ENCODE peak calls at places on chromosome 22, in four cellular contexts. G is fibroblast of mammary gland, N is nephron progenitor cell, B is epithelial cell of esophagus. J is an unnamed sample.

GRCh38 chr22:27063841-27064240 is 406.5 kb downstream of the MIAT start:
- DNase-seq in G (no peak), N (no peak), B (no peak), J (no peak)

GRCh38 chr22:20194681-20195593 is 44.1 kb upstream of the CCDC188 start:
- DNase-seq in G (no peak), N (no peak), B (no peak), J (no peak)

GRCh38 chr22:21641417-21641794 is 696 bp upstream of the SDF2L1 start:
- DNase-seq in G (peak; percentile 58), N (peak; percentile 51), B (peak; percentile 39), J (peak; percentile 51)

GRCh38 chr22:26707581-26707980 is 50.2 kb downstream of the MIAT start:
- DNase-seq in G (no peak), N (no peak), B (peak; percentile 72), J (no peak)

GRCh38 chr22:48474881-48475280 is 1352.8 kb downstream of the BRD1 start:
- DNase-seq in G (no peak), N (no peak), B (no peak), J (no peak)

GRCh38 chr22:30694171-30694637 is 470 bp upstream of the OSBP2 start:
- DNase-seq in G (peak; percentile 28), N (peak; percentile 63), B (peak; percentile 43), J (no peak)

GRCh38 chr22:41377846-41378245 is 3.9 kb upstream of the TEF start:
- DNase-seq in G (no peak), N (no peak), B (no peak), J (no peak)

GRCh38 chr22:16783930-16784354 is 41.3 kb downstream of the XKR3 start:
- DNase-seq in G (peak; percentile 24), N (no peak), B (no peak), J (no peak)

GRCh38 chr22:30251661-30252226 is 5.2 kb upstream of the LIF start:
- DNase-seq in G (peak; percentile 64), N (no peak), B (peak; percentile 62), J (peak; percentile 56)

GRCh38 chr22:47294222-47294532 is 531.7 kb downstream of the TBC1D22A start:
- DNase-seq in G (peak; percentile 89), N (no peak), B (no peak), J (peak; percentile 32)

GRCh38 chr22:19940536-19941364 is 822 bp upstream of the COMT start:
- DNase-seq in G (no peak), N (no peak), B (no peak), J (no peak)

GRCh38 chr22:31089101-31090100 is 8.3 kb downstream of the SMTN start:
- DNase-seq in G (peak; percentile 49), N (peak; percentile 65), B (no peak), J (no peak)

GRCh38 chr22:28146401-28147304 is 227.6 kb upstream of the PITPNB start:
- DNase-seq in G (peak; percentile 9), N (no peak), B (no peak), J (no peak)

GRCh38 chr22:21727159-21727558 is 8.4 kb downstream of the YPEL1 start:
- DNase-seq in G (no peak), N (no peak), B (no peak), J (no peak)

GRCh38 chr22:31102441-31103081 is 4.8 kb downstream of the SELENOM start:
- DNase-seq in G (peak; percentile 96), N (no peak), B (peak; percentile 80), J (peak; percentile 97)

GRCh38 chr22:47080100-47080499 is 317.6 kb downstream of the TBC1D22A start:
- DNase-seq in G (no peak), N (no peak), B (no peak), J (no peak)

GRCh38 chr22:47029244-47030001 is 267.0 kb downstream of the TBC1D22A start:
- DNase-seq in G (no peak), N (no peak), B (no peak), J (no peak)

GRCh38 chr22:41445171-41446056 is 1.2 kb downstream of the TOB2 start:
- DNase-seq in G (no peak), N (peak; percentile 23), B (peak; percentile 30), J (no peak)

GRCh38 chr22:34416321-34416900 is 496.1 kb upstream of the LARGE1 start:
- DNase-seq in G (no peak), N (no peak), B (no peak), J (no peak)

GRCh38 chr22:25956801-25957200 is 212.5 kb upstream of the SEZ6L start:
- DNase-seq in G (no peak), N (no peak), B (no peak), J (no peak)

GRCh38 chr22:48494256-48494967 is 1333.3 kb downstream of the BRD1 start:
- DNase-seq in G (no peak), N (no peak), B (no peak), J (no peak)

GRCh38 chr22:41619979-41620645 is 731 bp downstream of the DESI1 start:
- DNase-seq in G (no peak), N (peak; percentile 58), B (peak; percentile 28), J (no peak)

GRCh38 chr22:30340911-30341685 is 14.4 kb upstream of the TBC1D10A start:
- DNase-seq in G (no peak), N (no peak), B (no peak), J (no peak)

GRCh38 chr22:48424201-48424627 is 1403.5 kb downstream of the BRD1 start:
- DNase-seq in G (no peak), N (no peak), B (no peak), J (no peak)

GRCh38 chr22:19466126-19466716 is 12.8 kb downstream of the UFD1 start:
- DNase-seq in G (no peak), N (no peak), B (no peak), J (no peak)

GRCh38 chr22:46763051-46763705 is 728 bp downstream of the TBC1D22A start:
- DNase-seq in G (peak; percentile 20), N (no peak), B (no peak), J (no peak)

GRCh38 chr22:19430890-19431541 is 517 bp downstream of the HIRA start:
- DNase-seq in G (peak; percentile 25), N (no peak), B (peak; percentile 22), J (peak; percentile 14)

GRCh38 chr22:47388331-47388730 is 625.9 kb downstream of the TBC1D22A start:
- DNase-seq in G (no peak), N (no peak), B (no peak), J (no peak)

GRCh38 chr22:31244044-31244942 is 32.2 kb downstream of the LIMK2 start:
- DNase-seq in G (peak; percentile 61), N (peak; percentile 65), B (peak; percentile 81), J (peak; percentile 63)

GRCh38 chr22:45195616-45196015 is 31.9 kb downstream of the NUP50 start:
- DNase-seq in G (no peak), N (no peak), B (no peak), J (no peak)

GRCh38 chr22:45194686-45195085 is 31.0 kb downstream of the NUP50 start:
- DNase-seq in G (no peak), N (no peak), B (no peak), J (no peak)

GRCh38 chr22:45196308-45196707 is 32.6 kb downstream of the NUP50 start:
- DNase-seq in G (no peak), N (no peak), B (no peak), J (no peak)

GRCh38 chr22:45190473-45190872 is 26.7 kb downstream of the NUP50 start:
- DNase-seq in G (no peak), N (no peak), B (no peak), J (no peak)

DNA sequence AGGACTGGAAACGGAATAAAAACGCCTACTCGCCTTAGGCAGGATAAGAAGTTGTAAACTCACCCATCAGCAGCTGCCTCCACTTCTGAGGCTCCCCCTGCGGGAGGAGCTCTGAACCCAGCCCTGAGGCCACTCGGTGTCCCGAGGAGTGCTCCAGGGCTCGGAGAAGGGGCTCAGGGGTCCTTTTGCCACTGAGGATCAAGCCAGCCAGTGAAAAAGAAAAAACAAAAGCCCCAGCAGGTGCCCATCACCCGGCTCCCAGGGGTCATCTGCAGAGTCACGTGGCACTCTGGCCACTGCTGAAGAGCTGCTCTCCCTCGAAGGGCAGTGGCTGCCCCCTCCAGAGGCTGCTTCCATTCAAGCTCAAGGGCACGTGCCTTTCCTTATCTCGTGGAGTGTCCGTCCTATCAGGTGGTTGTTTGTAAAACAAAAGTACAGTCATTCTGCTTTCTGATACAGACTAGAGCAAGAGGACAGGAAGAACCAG is 29.0 kb downstream of the NUP50 start:
- DNase-seq in G (no peak), N (no peak), B (no peak), J (no peak)
- TF ChIP-seq CTCF in G (peak; percentile 6), N (no peak), B (no peak), J (peak; percentile 7)

GRCh38 chr22:36757608-36758220 is 18.2 kb downstream of the IFT27 start:
- DNase-seq in G (peak; percentile 69), N (peak; percentile 85), B (peak; percentile 82), J (peak; percentile 56)
- TF ChIP-seq CTCF in G (peak; percentile 72), N (peak; percentile 83), B (peak; percentile 89), J (peak; percentile 91)

GRCh38 chr22:39349967-39350802 is at the start of gene SYNGR1:
- DNase-seq in G (no peak), N (peak; percentile 68), B (no peak), J (no peak)
- TF ChIP-seq CTCF in G (no peak), N (no peak), B (no peak), J (no peak)

GRCh38 chr22:32380991-32381390 is 23.3 kb downstream of the RFPL3 start:
- DNase-seq in G (no peak), N (no peak), B (peak; percentile 60), J (no peak)
- TF ChIP-seq CTCF in G (no peak), N (no peak), B (no peak), J (no peak)

DNA sequence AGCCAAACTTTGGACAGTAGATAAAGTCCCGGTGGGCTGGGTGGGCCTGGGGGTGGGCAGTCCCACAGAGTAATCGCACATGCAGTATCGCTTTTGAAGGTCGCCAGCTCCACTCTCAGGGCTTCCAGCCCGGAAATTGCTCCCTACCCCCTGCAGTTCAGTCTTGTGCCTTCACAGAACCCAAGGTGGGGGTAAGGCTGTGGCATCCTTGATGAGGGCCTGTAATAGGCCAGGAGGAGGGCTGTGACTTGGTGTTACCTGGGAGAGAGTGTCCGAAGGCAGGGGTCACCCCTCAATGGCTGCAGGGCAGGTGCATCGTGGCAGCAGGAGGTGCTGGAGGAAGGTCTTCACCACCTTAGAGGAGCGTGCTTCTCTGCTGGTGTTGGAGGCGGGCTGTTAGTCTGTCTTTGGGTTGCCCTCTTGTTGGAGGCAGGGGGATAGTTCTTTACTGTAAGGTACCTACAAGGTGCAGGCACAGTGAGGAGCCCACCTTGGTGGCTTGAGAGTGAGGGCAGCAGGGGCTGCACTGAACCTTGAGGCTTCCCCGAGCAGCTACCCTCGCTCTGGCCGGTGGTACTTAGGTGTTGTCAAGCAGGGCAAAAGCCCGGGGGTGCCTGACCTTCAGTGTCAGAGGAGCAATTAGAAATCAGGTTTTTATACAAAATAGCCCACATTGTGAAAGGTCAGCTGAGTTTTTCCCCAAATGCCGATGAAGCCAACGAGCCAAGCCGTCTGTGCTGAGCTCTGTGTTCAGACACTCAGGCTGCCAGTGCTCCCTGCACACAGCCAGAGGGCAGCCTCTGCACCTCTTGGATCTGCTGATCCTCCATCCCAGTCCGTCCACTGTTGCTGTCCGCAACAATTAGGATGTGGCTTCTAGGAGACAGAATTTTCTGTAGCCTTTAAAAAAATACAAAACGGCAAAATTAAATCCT is 21.9 kb downstream of the SAMM50 start:
- DNase-seq in G (no peak), N (no peak), B (no peak), J (no peak)
- TF ChIP-seq CTCF in G (no peak), N (no peak), B (no peak), J (no peak)

GRCh38 chr22:22871536-22872278 is 15.9 kb upstream of the IGLL5 start:
- DNase-seq in G (no peak), N (no peak), B (no peak), J (no peak)

GRCh38 chr22:22865311-22866072 is 22.1 kb upstream of the IGLL5 start:
- DNase-seq in G (no peak), N (no peak), B (no peak), J (no peak)

GRCh38 chr22:22870577-22871398 is 16.8 kb upstream of the IGLL5 start:
- DNase-seq in G (no peak), N (no peak), B (no peak), J (no peak)

GRCh38 chr22:22866381-22867111 is 21.1 kb upstream of the IGLL5 start:
- DNase-seq in G (peak; percentile 6), N (no peak), B (peak; percentile 4), J (no peak)

GRCh38 chr22:22867996-22868715 is 19.5 kb upstream of the IGLL5 start:
- DNase-seq in G (no peak), N (no peak), B (no peak), J (no peak)
- TF ChIP-seq CTCF in G (no peak), N (no peak), B (no peak), J (no peak)

J was measured in HFFc6.